ENCODE peak calls at places on chromosomes 7 and 10, in six cellular contexts. M is right lobe of liver, K is heart left ventricle, I is endothelial cell of umbilical vein, F is right atrium auricular region, Q is IMR-90. T is an unnamed sample.
A peak's percentile ranks its signal among the peaks of the same experiment; 100 is the strongest.

GRCh38 chr10:29635711-29636144 is 957 bp upstream of the SVIL start:
- DNase-seq in M (no peak), K (no peak), I (peak; percentile 57), F (no peak), Q (peak; percentile 18), T (no peak)

GRCh38 chr10:4546500-4546899 is 279.5 kb upstream of the AKR1E2 start:
- DNase-seq in M (no peak), K (no peak), I (no peak), F (no peak), Q (peak; percentile 79), T (no peak)

GRCh38 chr10:118584181-118584954 is 11.1 kb downstream of the PRLHR start:
- DNase-seq in M (no peak), K (no peak), I (peak; percentile 12), F (no peak), Q (peak; percentile 70), T (peak; percentile 20)

GRCh38 chr10:94192974-94193373 is 169.8 kb downstream of the NOC3L start:
- DNase-seq in M (no peak), K (no peak), I (no peak), F (no peak), Q (no peak), T (no peak)

GRCh38 chr7:135098391-135098790 is 49.5 kb upstream of the TMEM140 start:
- DNase-seq in M (no peak), K (no peak), I (peak; percentile 95), F (no peak), Q (no peak), T (no peak)

GRCh38 chr7:88614736-88615135 is 144.8 kb upstream of the ZNF804B start:
- DNase-seq in M (no peak), K (no peak), I (no peak), F (no peak), Q (no peak), T (no peak)

GRCh38 chr10:75528392-75528791 is 97.0 kb downstream of the LRMDA start:
- DNase-seq in M (no peak), K (no peak), I (no peak), F (no peak), Q (no peak), T (no peak)

GRCh38 chr10:128237710-128238109 is 111.5 kb upstream of the MKI67 start:
- DNase-seq in M (no peak), K (no peak), I (no peak), F (no peak), Q (no peak), T (no peak)

GRCh38 chr10:129784286-129784685 is 179.8 kb downstream of the EBF3 start:
- DNase-seq in M (no peak), K (no peak), I (no peak), F (no peak), Q (no peak), T (no peak)

GRCh38 chr10:118002581-118002980 is 44.2 kb downstream of the RAB11FIP2 start:
- DNase-seq in M (no peak), K (no peak), I (no peak), F (no peak), Q (peak; percentile 59), T (no peak)

GRCh38 chr10:52742723-52743122 is 29.9 kb downstream of the MBL2 start:
- DNase-seq in M (no peak), K (no peak), I (no peak), F (no peak), Q (no peak), T (no peak)

GRCh38 chr7:55420535-55420934 is 55.4 kb downstream of the LANCL2 start:
- DNase-seq in M (no peak), K (no peak), I (no peak), F (no peak), Q (peak; percentile 65), T (no peak)

GRCh38 chr10:99906470-99906869 is 103.3 kb downstream of the DNMBP start:
- DNase-seq in M (no peak), K (no peak), I (peak; percentile 67), F (no peak), Q (peak; percentile 96), T (peak; percentile 84)

GRCh38 chr10:51468424-51468823 is 231.0 kb downstream of the CSTF2T start:
- DNase-seq in M (no peak), K (no peak), I (peak; percentile 75), F (no peak), Q (no peak), T (no peak)

GRCh38 chr10:10870523-10871241 is 147.0 kb upstream of the CELF2 start:
- DNase-seq in M (no peak), K (no peak), I (no peak), F (no peak), Q (no peak), T (no peak)

GRCh38 chr7:31049001-31049765 is 2.9 kb upstream of the ADCYAP1R1 start:
- DNase-seq in M (no peak), K (no peak), I (no peak), F (no peak), Q (no peak), T (no peak)

GRCh38 chr7:31053986-31054385 is 1.9 kb downstream of the ADCYAP1R1 start:
- DNase-seq in M (no peak), K (no peak), I (no peak), F (no peak), Q (no peak), T (no peak)

GRCh38 chr7:31052504-31052840 is 364 bp downstream of the ADCYAP1R1 start:
- DNase-seq in M (no peak), K (no peak), I (no peak), F (no peak), Q (no peak), T (no peak)

GRCh38 chr7:31052841-31053601 is 913 bp downstream of the ADCYAP1R1 start:
- DNase-seq in M (no peak), K (no peak), I (no peak), F (no peak), Q (no peak), T (no peak)

DNA sequence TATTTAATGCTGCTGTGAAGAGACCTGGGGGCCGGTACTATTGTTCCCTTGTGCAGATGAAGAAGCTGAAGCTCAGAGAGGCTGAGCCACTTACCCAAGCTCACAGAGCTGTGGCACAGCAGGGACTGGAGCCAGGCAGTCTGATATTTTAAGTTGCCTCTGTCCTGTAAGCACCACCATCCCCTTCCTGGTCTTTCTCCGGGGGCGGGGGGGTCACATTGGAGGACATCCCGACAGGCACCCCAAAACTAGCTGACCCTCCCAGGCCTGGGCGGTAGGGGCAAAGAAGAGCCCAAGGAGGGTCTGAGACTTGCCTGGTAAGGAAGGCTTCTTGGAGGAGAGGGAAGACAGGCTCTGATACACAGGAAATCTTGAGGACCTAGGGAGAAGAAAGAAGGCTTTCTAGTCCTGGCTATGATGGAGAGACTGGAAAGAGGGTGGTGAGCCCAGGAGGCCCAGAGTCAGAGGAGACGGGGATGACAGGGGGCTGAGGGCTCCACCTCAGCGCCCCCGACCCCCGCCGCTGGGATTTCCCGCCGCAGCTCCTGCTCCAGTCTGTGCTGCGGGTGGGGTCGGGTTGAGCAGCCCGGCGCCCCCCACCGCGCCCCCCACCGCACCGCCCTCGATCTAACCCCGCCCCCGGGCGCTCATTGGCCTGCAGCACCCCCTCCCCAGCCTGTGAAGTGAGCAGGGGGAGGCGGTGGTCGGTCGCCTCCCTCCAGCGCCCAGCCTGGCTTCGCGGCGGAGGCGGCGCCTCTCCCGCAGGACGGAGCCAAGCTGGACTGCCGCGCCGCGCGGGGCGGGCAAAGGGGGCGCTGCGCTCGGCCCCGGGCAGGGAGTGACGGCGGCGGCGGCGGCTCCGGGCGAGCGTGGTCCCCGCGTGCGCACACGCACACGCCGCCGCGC is at the start of gene ADCYAP1R1:
- DNase-seq in M (no peak), K (no peak), I (no peak), F (no peak), Q (no peak), T (no peak)
- H3K27ac ChIP-seq in M (no peak within 1 kb of the TSS), K (peak within 1 kb of the TSS; percentile 24), I (no peak within 1 kb of the TSS), F (peak within 1 kb of the TSS; percentile 40), Q (no peak within 1 kb of the TSS), T (no peak within 1 kb of the TSS)

DNA sequence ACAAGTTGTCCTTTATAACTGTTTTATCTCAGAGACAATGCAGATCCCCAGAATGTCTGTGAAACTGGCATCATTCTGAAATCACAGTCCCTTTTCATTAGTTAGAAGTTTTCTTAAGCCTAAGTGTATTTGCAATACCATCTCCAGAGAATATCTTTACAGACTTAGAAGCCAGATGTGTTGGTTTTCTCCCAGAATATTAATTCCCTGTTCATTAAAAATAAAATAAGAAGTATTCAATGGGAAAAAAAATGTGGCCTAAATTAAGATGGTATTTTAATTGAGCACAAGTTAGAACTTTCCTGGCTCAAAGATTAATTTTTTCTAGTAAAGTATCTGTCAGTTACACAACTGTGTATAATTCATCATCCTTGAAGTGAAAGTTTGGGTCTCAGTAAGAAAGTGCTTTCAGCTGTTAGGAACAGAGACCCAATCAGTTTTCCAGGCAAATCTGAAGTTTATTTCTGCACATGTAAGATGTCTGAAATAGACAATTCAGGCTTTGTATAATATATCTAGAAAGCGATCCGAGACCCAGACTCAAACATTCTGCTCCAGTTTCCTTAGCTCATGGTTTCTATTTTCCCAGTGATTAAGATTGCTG is 1179.5 kb upstream of the C7orf33 start:
- DNase-seq in M (no peak), K (no peak), I (no peak), F (no peak), Q (no peak), T (no peak)
- H3K27ac ChIP-seq in M (no peak overlapping the region), K (no peak overlapping the region), I (no peak overlapping the region), F (no peak overlapping the region), Q (no peak overlapping the region), T (no peak overlapping the region)

GRCh38 chr10:18159596-18159995 is 19.4 kb downstream of the CACNB2 start:
- DNase-seq in M (no peak), K (no peak), I (no peak), F (no peak), Q (no peak), T (no peak)

GRCh38 chr10:18162021-18162631 is 21.9 kb downstream of the CACNB2 start:
- DNase-seq in M (no peak), K (no peak), I (no peak), F (no peak), Q (no peak), T (no peak)

GRCh38 chr10:18158698-18159342 is 18.6 kb downstream of the CACNB2 start:
- DNase-seq in M (no peak), K (no peak), I (no peak), F (no peak), Q (peak; percentile 37), T (no peak)

GRCh38 chr10:18157909-18158308 is 17.7 kb downstream of the CACNB2 start:
- DNase-seq in M (no peak), K (no peak), I (no peak), F (no peak), Q (peak; percentile 88), T (no peak)
- H3K27ac ChIP-seq in M (no peak overlapping the region), K (peak overlapping the region; percentile 61), I (no peak overlapping the region), F (no peak overlapping the region), Q (no peak overlapping the region), T (no peak overlapping the region)

GRCh38 chr7:41131956-41132355 is 570.9 kb downstream of the INHBA start:
- DNase-seq in M (no peak), K (no peak), I (no peak), F (no peak), Q (no peak), T (no peak)
- H3K27ac ChIP-seq in M (no peak overlapping the region), K (no peak overlapping the region), I (no peak overlapping the region), F (no peak overlapping the region), Q (no peak overlapping the region), T (no peak overlapping the region)

GRCh38 chr10:80161321-80162084 is 29.0 kb downstream of the PLAC9 start:
- DNase-seq in M (peak; percentile 45), K (no peak), I (no peak), F (no peak), Q (no peak), T (no peak)
- H3K27ac ChIP-seq in M (no peak overlapping the region), K (peak overlapping the region; percentile 86), I (no peak overlapping the region), F (peak overlapping the region; percentile 85), Q (no peak overlapping the region), T (no peak overlapping the region)

T was measured in epithelial cell of prostate.